ENCODE peak calls at places on chromosome 12, in seven cellular contexts. L is suprapubic skin, A is K562, H is stomach, Y is transverse colon, I is HepG2, G is SK-N-SH. Q is an unnamed sample.

GRCh38 chr12:108214486-108214885 is 85.4 kb downstream of the WSCD2 start:
- DNase-seq in Y (no peak), G (no peak), H (no peak), L (no peak), A (peak; percentile 66), I (peak; percentile 3), Q (no peak)

GRCh38 chr12:32605326-32606095 is 73.6 kb upstream of the DNM1L start:
- DNase-seq in Y (no peak), I (no peak), H (no peak), G (no peak), L (no peak), A (no peak), Q (no peak)

GRCh38 chr12:118741196-118741595 is 240.1 kb upstream of the SRRM4 start:
- DNase-seq in G (no peak), L (no peak), Y (no peak), I (no peak), A (no peak), H (no peak), Q (no peak)

GRCh38 chr12:75979181-75979580 is 52.4 kb downstream of the PHLDA1 start:
- DNase-seq in A (no peak), G (no peak), I (no peak), H (no peak), L (no peak), Y (no peak), Q (no peak)

GRCh38 chr12:45914090-45914489 is 76.3 kb downstream of the SCAF11 start:
- DNase-seq in H (no peak), L (no peak), G (no peak), A (no peak), I (no peak), Y (no peak), Q (no peak)

GRCh38 chr12:53287741-53288216 is 7.6 kb upstream of the PFDN5 start:
- DNase-seq in L (no peak), G (peak; percentile 72), A (peak; percentile 70), H (peak; percentile 74), Y (peak; percentile 79), I (peak; percentile 38), Q (peak; percentile 81)

GRCh38 chr12:45215419-45216296 is at the start of gene ANO6:
- DNase-seq in H (peak; percentile 89), A (peak; percentile 84), G (peak; percentile 87), L (peak; percentile 95), Y (peak; percentile 92), I (peak; percentile 85), Q (peak; percentile 96)

GRCh38 chr12:3980504-3981272 is 107.5 kb upstream of the PARP11 start:
- DNase-seq in Y (no peak), A (no peak), L (peak; percentile 40), H (no peak), G (no peak), I (no peak), Q (no peak)

DNA sequence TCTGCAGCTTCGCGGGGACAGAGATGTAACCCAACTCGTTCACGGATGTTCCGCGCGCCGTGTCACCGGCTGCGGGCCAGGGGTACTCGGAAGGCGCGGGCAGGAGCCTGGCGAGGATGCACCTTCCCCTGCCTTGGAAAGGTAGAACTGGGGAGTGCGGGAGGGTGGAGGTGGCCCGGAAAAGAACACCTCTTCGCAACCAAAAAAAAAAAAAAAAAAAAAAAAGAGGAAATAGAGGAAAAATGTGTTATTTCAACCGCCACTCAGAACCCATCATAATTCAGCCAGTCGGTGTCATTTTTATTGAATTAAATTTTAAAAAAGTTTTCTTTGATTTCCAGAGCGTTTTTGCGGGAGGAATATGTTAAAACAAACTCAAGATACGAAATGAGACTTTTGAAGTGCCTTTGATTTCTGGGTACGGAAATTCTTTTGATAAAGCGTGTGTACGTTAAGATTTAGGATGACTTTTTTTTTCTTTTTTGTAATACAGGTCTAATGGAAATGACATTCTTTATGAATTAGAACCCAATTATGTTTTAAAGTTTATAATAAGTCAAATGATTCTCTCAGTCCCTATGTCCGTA is 8.9 kb downstream of the CDKN1B start:
- DNase-seq in G (no peak), L (no peak), A (no peak), I (no peak), H (no peak), Y (no peak), Q (no peak)
- TF ChIP-seq POLR2AphosphoS5 in G (peak; percentile 40), L (no peak), A (no peak), I (no peak), H (no peak), Y (peak; percentile 59), Q (no peak)

GRCh38 chr12:14367097-14367661 is 1.7 kb downstream of the ATF7IP start:
- DNase-seq in A (no peak), I (peak; percentile 29), H (no peak), Y (no peak), L (no peak), G (no peak), Q (no peak)

GRCh38 chr12:14366211-14366762 is 805 bp downstream of the ATF7IP start:
- DNase-seq in L (no peak), G (no peak), I (peak; percentile 28), Y (no peak), A (no peak), H (no peak), Q (no peak)

GRCh38 chr12:14364583-14365271 is 755 bp upstream of the ATF7IP start:
- DNase-seq in I (no peak), G (no peak), Y (no peak), H (no peak), L (no peak), A (no peak), Q (no peak)

GRCh38 chr12:14362347-14362746 is 3.1 kb upstream of the ATF7IP start:
- DNase-seq in Y (no peak), H (no peak), I (no peak), L (no peak), A (no peak), G (no peak), Q (no peak)

DNA sequence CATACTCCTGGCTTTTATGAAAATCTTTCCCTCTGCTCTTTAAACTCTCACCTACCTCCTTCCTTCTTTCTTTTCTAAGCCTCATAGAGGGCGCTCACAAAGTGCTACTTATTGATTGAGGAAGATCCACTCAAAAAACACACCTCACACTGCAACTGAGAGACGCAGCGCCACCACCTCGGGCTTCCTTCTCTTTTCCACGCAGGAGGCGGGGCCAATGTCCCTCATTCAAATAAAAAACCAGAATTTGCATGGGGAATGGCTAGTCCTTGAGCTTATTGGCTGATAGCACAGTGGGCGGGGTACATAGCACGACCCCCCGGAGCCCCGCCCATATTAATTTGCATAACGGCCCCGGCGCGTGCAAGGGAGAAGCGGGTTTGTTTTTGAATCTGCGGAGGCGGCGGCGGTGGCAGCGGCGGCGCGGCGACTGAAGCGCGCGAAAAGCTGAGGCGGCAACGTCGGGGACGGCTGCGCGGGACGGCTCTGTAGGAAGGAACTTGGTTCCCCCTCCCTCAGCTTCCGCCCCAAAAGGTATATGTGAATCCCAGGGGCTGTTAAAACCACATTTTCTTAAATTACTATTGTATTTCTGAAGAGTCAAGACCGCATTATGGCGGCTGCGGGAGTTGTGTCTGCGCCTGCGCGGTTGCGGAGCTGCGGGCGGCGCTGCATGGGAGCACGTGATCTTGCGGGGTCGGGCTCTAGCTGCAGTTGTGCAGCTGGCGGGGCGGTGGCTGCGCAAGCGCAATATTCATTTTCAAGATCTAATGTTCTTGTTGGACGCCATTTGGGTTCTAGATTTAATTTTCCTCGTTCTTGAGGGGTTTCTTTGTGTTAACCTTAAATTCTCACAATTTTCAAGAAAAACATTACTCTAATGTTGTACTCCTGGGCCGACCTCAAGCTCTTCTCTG is at the start of gene ATF7IP:
- DNase-seq in I (peak; percentile 29), H (peak; percentile 96), G (peak; percentile 96), A (peak; percentile 75), Y (peak; percentile 97), L (peak; percentile 96), Q (peak; percentile 98)
- TF ChIP-seq EP300 in I (no peak), H (no peak), G (no peak), A (no peak), Y (no peak), L (no peak), Q (no peak)

GRCh38 chr12:6963741-6964446 is 6.6 kb downstream of the PHB2 start:
- DNase-seq in L (no peak), G (peak; percentile 24), A (no peak), Y (no peak), I (no peak), H (no peak), Q (peak; percentile 76)

GRCh38 chr12:6965714-6966113 is 4.8 kb downstream of the PHB2 start:
- DNase-seq in G (no peak), L (no peak), Y (no peak), A (no peak), I (no peak), H (no peak), Q (no peak)

GRCh38 chr12:6964605-6965025 is 5.8 kb downstream of the PHB2 start:
- DNase-seq in H (no peak), L (no peak), G (no peak), A (no peak), I (no peak), Y (no peak), Q (peak; percentile 68)

GRCh38 chr12:6966351-6966750 is 4.1 kb downstream of the PHB2 start:
- DNase-seq in Y (no peak), G (no peak), I (no peak), H (no peak), L (no peak), A (no peak), Q (no peak)

DNA sequence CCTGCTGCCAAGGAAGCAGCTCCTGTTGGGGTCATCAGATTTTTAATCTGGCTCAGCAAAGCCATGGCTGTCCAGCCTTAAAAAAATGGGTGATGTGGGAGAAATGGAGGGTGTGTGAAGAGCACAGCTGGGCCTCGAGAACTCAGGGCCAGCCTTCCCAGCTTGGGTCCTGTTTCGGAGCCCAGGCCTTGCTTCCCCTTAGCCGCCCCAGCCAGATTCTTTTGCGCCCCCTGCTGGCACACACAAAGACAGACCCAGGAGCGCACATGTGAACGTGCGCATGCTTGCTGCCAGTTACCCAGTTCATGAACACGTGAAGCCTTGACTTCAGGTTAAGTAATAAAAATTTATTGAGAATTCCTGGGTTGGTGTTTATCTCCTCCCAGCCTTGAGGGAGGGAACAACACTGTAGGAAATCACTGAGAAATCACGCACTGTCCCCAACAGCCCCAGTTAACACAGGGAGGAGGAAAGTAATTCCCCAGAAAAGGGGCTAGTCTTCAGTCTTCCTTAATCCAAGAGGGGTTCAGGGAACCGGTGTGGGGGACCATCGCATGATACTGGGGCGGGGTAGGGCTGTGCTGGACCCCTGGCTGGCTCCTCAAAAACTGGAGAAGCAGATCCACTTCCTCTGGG is 5.3 kb downstream of the PHB2 start:
- DNase-seq in L (peak; percentile 95), A (peak; percentile 55), H (peak; percentile 91), I (peak; percentile 72), Y (peak; percentile 95), G (peak; percentile 89), Q (peak; percentile 96)
- H3K4me1 ChIP-seq in L (peaks cover 84% of the 10 kb centered on the region), A (peaks cover 57% of the 10 kb centered on the region), H (peaks cover 69% of the 10 kb centered on the region), I (peaks cover 57% of the 10 kb centered on the region), Y (peaks cover 34% of the 10 kb centered on the region), G (peaks cover 6% of the 10 kb centered on the region), Q (peaks cover 52% of the 10 kb centered on the region)

DNA sequence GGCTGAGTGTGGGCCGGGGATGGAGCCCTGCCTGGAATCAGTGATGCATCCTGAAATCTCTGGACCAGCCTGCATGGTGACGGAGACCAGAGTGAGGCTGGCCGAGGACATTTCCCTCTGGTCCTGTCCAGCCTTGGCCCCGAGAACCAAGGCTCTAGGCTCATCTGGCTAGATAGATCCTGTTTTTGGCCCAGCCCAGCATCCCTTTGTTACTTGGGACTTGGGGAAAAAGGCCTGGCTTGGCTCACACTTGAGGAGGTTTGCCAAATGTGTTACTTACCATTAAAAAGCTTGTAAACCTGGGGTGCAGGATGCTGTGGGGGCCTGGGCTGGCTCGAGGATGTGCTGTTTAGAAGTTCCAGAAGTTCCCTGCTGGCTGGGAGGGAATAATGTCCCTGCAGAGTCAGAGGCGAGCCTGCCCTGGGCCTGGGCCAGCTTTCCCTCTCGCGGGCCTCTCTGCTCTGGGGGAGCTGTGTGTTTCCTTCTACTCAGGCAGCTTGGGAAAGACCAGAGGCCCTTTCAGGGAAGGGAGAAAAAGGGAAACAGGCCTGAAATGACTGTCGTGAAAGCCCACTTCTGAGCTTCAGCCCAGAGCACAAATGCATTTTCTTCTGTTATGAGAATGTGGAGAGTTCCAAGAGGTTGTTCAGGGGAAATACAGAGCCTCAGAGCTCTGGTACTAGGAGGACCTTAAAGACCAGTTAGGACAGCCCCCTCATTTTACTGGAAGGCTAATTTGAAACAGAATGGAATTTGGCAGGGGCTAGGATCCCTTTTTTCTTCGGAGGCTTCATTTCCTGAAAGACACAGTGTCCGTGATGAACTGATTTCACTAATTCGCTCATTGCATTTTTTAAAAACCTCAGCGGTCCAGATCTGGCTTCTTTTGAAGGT is 47.2 kb upstream of the CTDSP2 start:
- DNase-seq in H (peak; percentile 89), L (peak; percentile 96), G (peak; percentile 72), I (peak; percentile 62), A (peak; percentile 20), Y (peak; percentile 90), Q (peak; percentile 100)
- TF ChIP-seq POLR2AphosphoS5 in H (peak; percentile 31), L (no peak), G (peak; percentile 62), I (no peak), A (no peak), Y (peak; percentile 74), Q (peak; percentile 88)

Q was measured in sigmoid colon.